ENCODE peak calls at places on chromosomes 12 and 14, in six cellular contexts. T is progenitor cell of endocrine pancreas, I is GM12865, V is AG10803, A is mammary epithelial cell, F is CD14-positive monocyte. O is an unnamed sample.
A peak's percentile ranks its signal among the peaks of the same experiment; 100 is the strongest.

GRCh38 chr14:101347893-101348777 is 213.2 kb upstream of the DIO3 start:
- DNase-seq in V (no peak), F (no peak), I (no peak), T (no peak), A (no peak), O (no peak)

GRCh38 chr12:104121001-104121400 is 17.0 kb downstream of the NFYB start:
- DNase-seq in I (no peak), V (peak; percentile 68), F (no peak), A (peak; percentile 26), T (no peak), O (no peak)

GRCh38 chr14:90140956-90141316 is 79.1 kb downstream of the KCNK13 start:
- DNase-seq in V (peak; percentile 9), I (no peak), T (no peak), F (no peak), A (no peak), O (no peak)

GRCh38 chr12:23014749-23015148 is 389.8 kb downstream of the ETNK1 start:
- DNase-seq in V (no peak), F (no peak), I (no peak), T (no peak), A (no peak), O (no peak)

GRCh38 chr12:56408799-56409417 is 40.3 kb downstream of the TIMELESS start:
- DNase-seq in T (no peak), V (no peak), I (no peak), A (no peak), F (no peak), O (no peak)

GRCh38 chr14:49552630-49553029 is 33.5 kb downstream of the RPS29 start:
- DNase-seq in T (no peak), V (no peak), F (no peak), I (no peak), A (no peak), O (no peak)

GRCh38 chr12:56877195-56878009 is 56.8 kb downstream of the SDR9C7 start:
- DNase-seq in F (no peak), V (no peak), I (no peak), A (no peak), T (no peak), O (no peak)

GRCh38 chr14:104317500-104317805 is 179.1 kb downstream of the KIF26A start:
- DNase-seq in A (no peak), I (no peak), T (no peak), F (no peak), V (no peak), O (no peak)

GRCh38 chr12:77099799-77100198 is 34.4 kb upstream of the E2F7 start:
- DNase-seq in I (no peak), F (no peak), A (no peak), T (no peak), V (no peak), O (no peak)

DNA sequence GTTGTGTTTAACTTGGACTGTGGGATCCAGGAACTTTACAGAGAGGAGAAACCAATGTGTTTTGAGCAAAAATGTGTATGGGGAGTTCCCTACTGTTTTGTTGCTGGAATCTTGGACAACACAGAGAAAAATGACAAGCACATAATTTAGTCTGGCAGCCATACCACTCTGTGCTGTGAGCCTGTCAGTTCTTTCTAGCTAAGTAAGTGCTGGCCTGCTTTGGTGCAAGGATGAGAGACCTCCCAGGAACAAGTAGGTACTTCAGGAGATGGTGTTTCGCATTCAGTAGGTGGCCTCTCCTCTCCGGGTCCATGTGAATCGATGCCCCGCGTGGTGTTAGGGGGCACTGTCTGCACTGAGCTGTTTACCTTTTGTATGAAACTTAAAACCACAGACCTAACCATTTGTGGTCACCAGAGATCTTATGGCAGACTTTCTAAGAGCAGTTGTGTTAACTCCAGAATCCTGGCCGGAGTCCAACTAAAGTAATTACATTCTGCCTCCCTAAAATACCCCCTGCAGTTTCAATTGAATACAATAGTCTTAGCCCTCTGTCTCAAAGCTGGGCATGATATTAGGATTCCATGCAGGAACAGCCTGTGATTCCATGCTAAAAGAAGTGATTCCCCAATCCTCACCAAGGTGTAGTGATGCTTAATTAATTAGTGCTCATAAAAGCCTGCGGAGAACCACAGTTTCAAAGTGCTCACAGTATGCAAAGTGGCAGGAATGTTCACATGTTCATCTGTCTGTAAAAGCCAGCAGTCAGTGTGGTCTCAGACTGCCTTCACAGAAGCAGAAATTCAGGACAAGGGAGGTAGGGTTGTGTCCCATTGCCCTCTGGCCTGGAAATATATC is 64.2 kb downstream of the LLPH start:
- DNase-seq in T (no peak), I (peak; percentile 89), V (peak; percentile 50), F (no peak), A (peak; percentile 12), O (peak; percentile 35)
- TF ChIP-seq CTCF in T (no peak), I (peak; percentile 26), V (peak; percentile 5), F (no peak), A (no peak), O (no peak)

GRCh38 chr14:60720962-60721330 is 3.2 kb downstream of the SIX4 start:
- DNase-seq in F (no peak), T (no peak), V (no peak), A (no peak), I (no peak), O (no peak)

GRCh38 chr14:60720391-60720790 is 3.8 kb downstream of the SIX4 start:
- DNase-seq in F (no peak), A (no peak), V (no peak), T (no peak), I (no peak), O (no peak)

GRCh38 chr14:60722163-60722835 is 1.9 kb downstream of the SIX4 start:
- DNase-seq in A (peak; percentile 64), I (peak; percentile 23), F (no peak), T (peak; percentile 68), V (peak; percentile 43), O (peak; percentile 46)

GRCh38 chr14:60722836-60723217 is 1.3 kb downstream of the SIX4 start:
- DNase-seq in I (no peak), V (no peak), T (peak; percentile 65), A (no peak), F (no peak), O (no peak)

DNA sequence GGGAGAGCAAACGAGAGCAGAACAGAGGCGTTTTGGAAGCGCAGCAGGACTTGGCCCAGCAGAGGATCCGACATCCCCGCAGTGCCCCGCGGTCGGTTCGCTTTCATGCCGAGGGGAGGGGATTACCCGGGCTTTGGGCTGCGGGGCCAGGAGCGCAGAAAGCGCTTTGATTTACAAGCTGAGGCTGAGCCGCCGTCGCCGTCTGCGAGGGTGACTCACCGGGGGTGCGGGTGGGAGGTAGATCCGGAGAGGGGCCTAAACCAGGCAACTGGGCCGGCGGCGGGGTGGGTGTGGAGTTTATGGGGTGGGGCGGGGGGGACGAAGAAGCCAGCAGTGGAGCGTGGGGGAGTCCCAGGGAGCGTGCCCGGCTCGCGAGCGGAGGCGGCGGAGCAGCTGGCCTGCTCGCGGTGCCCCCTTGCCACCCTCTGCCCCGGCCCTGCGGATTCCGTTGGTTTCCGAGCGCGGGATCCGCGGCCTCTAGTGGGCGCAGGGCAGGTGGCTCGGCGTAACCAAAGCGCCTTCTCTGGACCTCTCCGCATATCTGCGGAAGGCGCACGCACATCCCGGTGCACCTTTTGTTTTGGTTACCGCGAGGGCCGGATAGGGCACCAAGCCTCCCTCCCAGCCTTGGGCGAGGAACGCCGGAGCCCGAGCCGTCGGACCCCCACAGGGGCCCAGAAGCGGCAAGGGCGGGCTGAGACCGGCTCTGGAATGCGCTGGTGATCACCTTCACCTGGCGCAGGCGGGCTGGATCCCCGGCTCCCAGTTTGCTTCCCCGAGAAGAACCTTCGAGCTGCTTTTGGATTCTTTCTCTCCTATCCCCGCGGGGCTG is 2.6 kb downstream of the SIX4 start:
- DNase-seq in A (peak; percentile 64), T (peak; percentile 37), I (peak; percentile 4), F (no peak), V (peak; percentile 40), O (peak; percentile 79)
- TF ChIP-seq CTCF in A (peak; percentile 62), T (peak; percentile 64), I (no peak), F (no peak), V (peak; percentile 43), O (no peak)

DNA sequence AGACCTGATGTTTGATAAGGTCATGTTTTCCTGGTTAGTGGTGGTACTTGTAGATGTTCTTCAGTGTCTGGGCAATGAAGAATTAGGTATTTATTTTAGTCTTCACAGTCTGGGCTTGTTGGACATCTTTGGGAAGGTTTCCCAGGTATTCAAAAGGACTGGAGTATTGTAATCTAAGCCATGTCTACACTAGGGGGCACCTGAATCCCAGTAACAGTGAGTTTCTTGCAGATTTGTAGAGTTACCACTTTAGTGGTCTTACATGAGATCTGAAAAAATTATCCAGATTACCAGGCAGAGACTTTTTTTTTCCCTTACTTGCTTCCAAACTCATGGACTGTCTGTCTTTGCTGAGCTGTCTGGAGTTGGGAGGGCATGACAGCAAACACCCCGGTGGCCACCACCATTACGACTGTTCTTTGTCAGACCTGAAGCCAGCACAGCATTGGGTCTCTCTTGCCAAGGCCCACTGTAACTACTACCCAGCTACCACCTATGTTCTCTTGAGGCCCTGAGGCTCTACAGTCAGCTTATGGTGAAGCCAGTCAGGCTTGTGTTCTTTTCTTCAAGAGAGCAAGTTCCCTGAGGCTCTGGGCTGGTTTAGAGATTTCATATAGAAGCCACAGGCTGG is 820.7 kb upstream of the FBXO33 start:
- DNase-seq in I (no peak), V (no peak), T (no peak), A (no peak), F (no peak), O (no peak)
- TF ChIP-seq CTCF in I (no peak), V (no peak), T (peak; percentile 34), A (no peak), F (no peak), O (no peak)

GRCh38 chr14:53195949-53196348 is 42.8 kb upstream of the DDHD1 start:
- DNase-seq in A (no peak), I (no peak), F (no peak), T (no peak), V (no peak), O (no peak)
- TF ChIP-seq CTCF in A (no peak), I (no peak), F (no peak), T (no peak), V (no peak), O (no peak)

DNA sequence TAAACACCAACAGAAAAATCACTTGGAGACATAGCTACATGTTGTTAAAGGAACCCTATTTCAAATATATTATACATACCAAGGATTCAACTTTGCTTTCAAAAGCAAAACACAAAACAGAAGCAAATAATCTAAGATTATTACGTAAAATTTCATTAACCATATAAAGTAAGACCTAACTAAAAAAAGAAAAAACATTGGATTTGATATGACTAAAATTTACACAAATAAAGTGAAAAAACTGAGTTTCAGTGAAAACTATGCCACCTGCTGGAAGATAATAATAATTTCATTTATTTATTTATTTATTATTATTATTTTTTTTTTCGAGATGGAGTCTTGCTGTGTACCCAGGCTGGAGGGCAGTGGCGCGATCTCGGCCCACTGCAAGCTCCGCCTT is 45.2 kb downstream of the WDHD1 start:
- DNase-seq in A (no peak), T (no peak), V (peak; percentile 35), F (no peak), I (no peak), O (no peak)
- TF ChIP-seq CTCF in A (peak; percentile 15), T (peak; percentile 48), V (peak; percentile 43), F (peak; percentile 80), I (no peak), O (no peak)

GRCh38 chr14:51901475-51902024 is 41.1 kb downstream of the GNG2 start:
- DNase-seq in V (no peak), I (no peak), T (no peak), F (no peak), A (no peak), O (peak; percentile 8)
- TF ChIP-seq CTCF in V (no peak), I (no peak), T (no peak), F (no peak), A (no peak), O (no peak)

O was measured in activated CD8-positive, alpha-beta T cell treated with anti-CD3 and anti-CD28 coated beads for 36 hours.